ENCODE peak calls at places on chromosome 19, in eight cellular contexts. L, J, S, Y, C, P, E and Z are unnamed samples. For H3K4me1 and H3K27me3, the result is how much of the 10 kb centered on the place peaks cover.

GRCh38 chr19:47700934-47701716 is 12.1 kb upstream of the EHD2 start:
- DNase-seq in L (no peak), J (no peak), S (no peak), Y (no peak), C (no peak), P (no peak), E (no peak), Z (peak)

GRCh38 chr19:5269926-5270325 is 70.7 kb downstream of the PTPRS start:
- DNase-seq in L (peak), J (no peak), S (no peak), Y (no peak), C (no peak), P (no peak), E (no peak), Z (no peak)

GRCh38 chr19:5083547-5083965 is 114.6 kb downstream of the KDM4B start:
- DNase-seq in L (peak), J (no peak), S (no peak), Y (no peak), C (no peak), P (no peak), E (peak), Z (no peak)

GRCh38 chr19:15779756-15780476 is 7.5 kb upstream of the OR10H5 start:
- DNase-seq in L (peak), J (no peak), S (no peak), Y (peak), C (no peak), P (peak), E (peak), Z (no peak)

GRCh38 chr19:35451278-35452096 is 3.4 kb downstream of the FFAR2 start:
- DNase-seq in L (no peak), J (peak), S (no peak), Y (no peak), C (no peak), P (no peak), E (no peak), Z (no peak)

GRCh38 chr19:18417250-18418033 is 1.8 kb upstream of the SSBP4 start:
- DNase-seq in L (peak), J (peak), S (no peak), Y (peak), C (no peak), P (no peak), E (peak), Z (peak)

GRCh38 chr19:52142001-52142595 is 2.4 kb upstream of the ZNF616 start:
- DNase-seq in L (no peak), J (no peak), S (no peak), Y (no peak), C (no peak), P (no peak), E (no peak), Z (no peak)

GRCh38 chr19:28885965-28886364 is 327.0 kb downstream of the UQCRFS1 start:
- DNase-seq in L (no peak), J (no peak), S (no peak), Y (no peak), C (no peak), P (no peak), E (no peak), Z (no peak)

GRCh38 chr19:29015569-29015968 is 197.4 kb downstream of the UQCRFS1 start:
- DNase-seq in L (no peak), J (no peak), S (no peak), Y (no peak), C (no peak), P (no peak), E (no peak), Z (no peak)

GRCh38 chr19:2618611-2619010 is 83.9 kb downstream of the GNG7 start:
- DNase-seq in L (peak), J (peak), S (no peak), Y (peak), C (no peak), P (peak), E (no peak), Z (no peak)

GRCh38 chr19:41541990-41542584 is 33.9 kb upstream of the CEACAM21 start:
- DNase-seq in L (no peak), J (peak), S (no peak), Y (peak), C (no peak), P (peak), E (no peak), Z (no peak)

GRCh38 chr19:42469311-42470239 is 26.8 kb upstream of the CXCL17 start:
- DNase-seq in L (no peak), J (peak), S (no peak), Y (no peak), C (no peak), P (no peak), E (no peak), Z (no peak)

DNA sequence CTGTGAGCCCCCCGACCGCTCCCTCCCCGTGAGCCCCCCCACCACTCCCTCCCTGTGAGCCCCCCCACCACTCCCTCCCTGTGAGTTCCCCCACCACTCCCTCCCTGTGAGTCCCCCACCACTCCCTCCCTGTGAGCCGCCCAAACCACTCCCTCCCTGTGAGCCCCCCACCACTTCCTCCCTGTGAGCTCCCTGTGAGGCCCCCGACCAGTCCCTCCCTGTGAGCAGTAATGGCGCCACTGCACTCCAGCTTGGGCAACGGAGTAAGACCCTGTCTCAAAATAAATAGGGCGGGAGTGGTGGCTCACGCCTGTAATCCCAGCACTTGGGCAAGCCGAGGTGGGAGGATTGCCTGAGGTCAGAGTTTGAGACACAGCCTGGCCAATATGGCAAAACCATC is 9.9 kb downstream of the ABCA7 start:
- DNase-seq in L (no peak), J (no peak), S (no peak), Y (no peak), C (no peak), P (no peak), E (no peak), Z (no peak)
- H3K4me1 ChIP-seq in L (under half), J (under half), S (under half), Y (under half), C (under half), P (under half), E (under half), Z (under half)

GRCh38 chr19:55611983-55612645 is 6.7 kb downstream of the ZNF865 start:
- DNase-seq in L (no peak), J (no peak), S (no peak), Y (no peak), C (no peak), P (no peak), E (no peak), Z (no peak)

GRCh38 chr19:55613930-55614710 is 8.7 kb downstream of the ZNF865 start:
- DNase-seq in L (no peak), J (no peak), S (no peak), Y (no peak), C (no peak), P (no peak), E (no peak), Z (no peak)

GRCh38 chr19:55614711-55615552 is 9.4 kb downstream of the ZNF784 start:
- DNase-seq in L (no peak), J (no peak), S (no peak), Y (no peak), C (no peak), P (no peak), E (no peak), Z (no peak)

GRCh38 chr19:55611300-55611982 is 6.0 kb downstream of the ZNF865 start:
- DNase-seq in L (peak), J (no peak), S (no peak), Y (no peak), C (no peak), P (no peak), E (no peak), Z (no peak)

GRCh38 chr19:55613396-55613795 is 7.9 kb downstream of the ZNF865 start:
- DNase-seq in L (no peak), J (no peak), S (no peak), Y (no peak), C (no peak), P (no peak), E (no peak), Z (no peak)
- H3K27me3 ChIP-seq in L (under half), J (under half), S (under half), Y (under half), C (under half), P (under half), E (under half), Z (under half)

DNA sequence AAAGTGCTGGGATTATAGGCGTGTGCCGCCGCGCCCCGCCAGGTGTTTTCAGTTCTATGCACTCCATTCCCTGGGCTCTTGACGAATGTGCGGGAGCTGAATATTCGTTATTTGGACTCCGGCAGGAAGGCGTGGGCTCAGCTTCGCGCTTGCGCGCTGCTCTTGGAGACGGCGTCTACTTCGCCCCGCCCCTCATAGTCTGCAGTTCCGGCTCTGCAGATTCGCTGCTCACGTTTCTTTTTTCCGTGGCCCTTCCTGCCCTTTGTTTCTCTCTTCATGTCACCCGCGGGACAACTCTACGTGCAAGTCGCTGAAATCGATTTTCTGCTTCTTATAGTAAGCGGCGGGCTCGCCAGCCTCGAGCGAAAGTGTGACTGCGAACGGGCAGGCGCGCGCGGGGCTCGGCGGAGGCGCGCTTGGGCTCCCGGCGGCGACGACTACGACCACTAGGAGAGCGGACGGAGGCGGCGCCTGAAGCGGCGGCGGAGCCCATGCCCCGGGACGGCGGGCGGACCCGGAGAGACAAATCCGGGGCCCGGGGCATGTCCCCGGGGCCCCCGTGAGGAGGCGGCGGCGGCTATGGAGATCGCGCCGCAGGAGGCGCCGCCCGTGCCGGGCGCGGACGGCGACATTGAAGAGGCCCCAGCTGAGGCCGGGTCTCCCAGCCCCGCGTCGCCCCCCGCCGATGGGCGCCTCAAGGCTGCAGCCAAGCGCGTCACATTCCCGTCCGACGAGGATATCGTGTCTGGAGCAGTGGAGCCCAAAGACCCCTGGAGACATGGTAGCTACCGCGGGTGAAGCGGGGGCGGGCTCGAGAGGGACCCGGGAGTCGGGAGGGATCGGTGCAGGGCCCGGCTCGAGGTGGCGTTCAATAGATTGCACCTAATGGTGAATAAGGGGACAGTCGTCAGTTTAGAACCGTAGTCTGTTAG is at the start of gene PPP1R37:
- DNase-seq in L (peak), J (peak), S (peak), Y (peak), C (peak), P (peak), E (peak), Z (peak)
- H3K4me1 ChIP-seq in L (under half), J (under half), S (half or more), Y (under half), C (under half), P (half or more), E (under half), Z (under half)

GRCh38 chr19:50492303-50493052 is 15.8 kb upstream of the GARIN5A start:
- DNase-seq in L (peak), J (peak), S (no peak), Y (peak), C (no peak), P (no peak), E (peak), Z (no peak)

GRCh38 chr19:50490411-50490811 is 13.8 kb upstream of the GARIN5A start:
- DNase-seq in L (peak), J (no peak), S (no peak), Y (no peak), C (no peak), P (no peak), E (no peak), Z (no peak)

GRCh38 chr19:50493171-50493570 is 16.5 kb upstream of the GARIN5A start:
- DNase-seq in L (peak), J (no peak), S (no peak), Y (no peak), C (no peak), P (no peak), E (peak), Z (no peak)

GRCh38 chr19:50489461-50490011 is 12.9 kb upstream of the GARIN5A start:
- DNase-seq in L (peak), J (no peak), S (no peak), Y (peak), C (no peak), P (no peak), E (no peak), Z (no peak)

DNA sequence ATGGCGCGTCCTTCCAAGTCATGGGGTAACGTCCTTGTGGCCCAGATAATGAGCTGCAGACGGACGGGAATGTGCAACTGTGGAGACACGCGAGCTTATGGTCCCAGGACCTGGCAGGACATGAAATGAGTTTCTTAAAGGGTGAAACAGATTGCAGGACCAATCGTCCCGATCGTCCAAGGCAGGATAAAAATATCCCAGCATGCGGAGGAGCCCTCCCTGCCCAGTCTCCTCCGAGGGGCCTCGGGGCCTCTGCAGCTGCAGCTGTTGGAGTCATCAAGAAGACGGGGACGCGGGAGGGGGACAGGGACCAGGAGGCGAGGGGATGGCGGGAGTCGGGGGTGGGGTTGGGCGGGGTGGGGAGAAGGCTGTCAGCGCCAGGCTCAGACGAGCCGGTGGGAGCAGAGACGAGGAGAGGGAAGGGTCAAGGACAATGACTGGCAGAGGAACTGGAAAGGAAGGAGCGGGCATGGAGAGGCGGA is 14.4 kb upstream of the GARIN5A start:
- DNase-seq in L (peak), J (no peak), S (no peak), Y (no peak), C (no peak), P (no peak), E (no peak), Z (no peak)
- H3K27me3 ChIP-seq in L (under half), J (under half), S (under half), Y (under half), C (under half), P (under half), E (under half), Z (under half)

DNA sequence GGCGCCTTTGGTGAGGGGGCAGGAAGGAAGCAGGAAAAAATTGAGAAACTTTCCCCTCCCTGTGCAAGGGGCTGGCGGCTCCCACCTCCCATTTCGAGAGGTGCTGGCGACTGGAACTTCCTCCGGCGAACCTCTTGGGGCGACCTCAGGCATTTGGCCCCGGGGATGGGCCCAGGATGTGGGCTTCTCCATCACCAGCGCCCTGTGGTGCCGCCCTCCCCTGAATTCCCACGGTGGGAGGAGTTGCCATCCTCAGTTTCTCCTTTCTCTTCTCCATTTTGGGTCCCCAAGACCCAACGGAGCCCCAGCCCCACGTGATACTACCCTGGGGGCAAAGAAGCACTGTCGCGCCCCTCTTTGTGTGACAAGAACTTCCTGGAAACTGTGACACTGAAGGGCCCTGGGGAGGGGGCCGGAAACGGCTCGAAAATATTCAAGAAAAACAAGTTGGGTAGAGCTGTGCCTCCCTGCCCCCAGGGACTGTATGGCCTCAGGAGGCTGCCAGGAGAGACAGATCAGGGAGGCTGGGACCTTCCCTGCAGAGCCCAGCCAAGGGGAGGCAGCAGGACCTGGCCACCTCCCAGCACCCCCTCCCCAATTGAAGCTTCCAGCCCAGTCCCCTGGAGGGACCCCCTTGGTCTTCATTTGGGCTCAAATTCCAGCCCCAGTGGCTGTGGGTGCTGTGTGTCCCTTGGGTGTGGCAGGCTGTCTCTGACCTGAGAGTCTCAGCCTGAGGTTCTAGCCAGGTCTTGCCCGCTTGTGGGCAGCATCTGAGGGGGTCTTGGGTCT is 16.2 kb upstream of the AP1M2 start:
- DNase-seq in L (peak), J (peak), S (peak), Y (peak), C (no peak), P (peak), E (peak), Z (no peak)
- H3K4me1 ChIP-seq in L (under half), J (under half), S (under half), Y (under half), C (under half), P (under half), E (under half), Z (under half)

DNA sequence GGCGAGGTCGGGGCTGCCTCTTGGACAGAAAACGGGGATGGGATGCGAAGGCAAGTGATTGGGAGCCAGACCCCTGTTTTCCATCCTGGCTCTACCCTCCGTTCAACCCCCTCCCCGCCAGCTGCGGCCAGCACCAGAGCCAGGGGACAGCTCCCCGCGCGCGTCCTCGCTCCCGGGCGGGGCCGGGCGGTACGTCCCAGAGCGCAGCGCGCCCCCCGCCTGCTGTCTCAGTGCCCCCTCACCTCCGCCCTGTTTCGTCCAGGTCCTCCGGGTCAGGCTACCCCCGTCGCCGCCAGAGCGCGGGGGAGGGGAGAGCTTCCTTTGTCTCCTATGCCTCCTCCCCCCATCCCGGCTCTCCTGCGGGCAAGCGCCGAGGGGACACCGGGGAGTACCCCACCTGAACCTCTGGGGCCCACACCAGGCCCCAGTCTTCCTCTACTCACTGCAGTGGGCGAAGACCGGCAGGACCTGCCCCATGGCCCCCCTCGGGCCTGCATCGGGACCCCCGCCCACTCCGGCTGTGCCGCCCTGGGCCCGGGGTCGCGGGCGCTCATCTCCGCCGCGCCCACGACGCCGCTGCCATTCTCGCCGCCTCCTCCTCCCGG is 396 bp downstream of the RTN2 start:
- DNase-seq in L (peak), J (peak), S (no peak), Y (no peak), C (no peak), P (no peak), E (peak), Z (no peak)
- H3K27me3 ChIP-seq in L (under half), J (under half), S (under half), Y (under half), C (under half), P (under half), E (under half), Z (under half)

GRCh38 chr19:37935341-37935740 is 28.3 kb downstream of the SIPA1L3 start:
- DNase-seq in L (no peak), J (no peak), S (no peak), Y (no peak), C (no peak), P (no peak), E (no peak), Z (no peak)

GRCh38 chr19:37930416-37930815 is 23.4 kb downstream of the SIPA1L3 start:
- DNase-seq in L (no peak), J (no peak), S (no peak), Y (peak), C (no peak), P (peak), E (no peak), Z (no peak)

GRCh38 chr19:37931941-37932655 is 25.1 kb downstream of the SIPA1L3 start:
- DNase-seq in L (peak), J (no peak), S (no peak), Y (peak), C (peak), P (peak), E (peak), Z (peak)

GRCh38 chr19:37933965-37934364 is 27.0 kb downstream of the SIPA1L3 start:
- DNase-seq in L (peak), J (no peak), S (no peak), Y (no peak), C (no peak), P (peak), E (no peak), Z (no peak)

DNA sequence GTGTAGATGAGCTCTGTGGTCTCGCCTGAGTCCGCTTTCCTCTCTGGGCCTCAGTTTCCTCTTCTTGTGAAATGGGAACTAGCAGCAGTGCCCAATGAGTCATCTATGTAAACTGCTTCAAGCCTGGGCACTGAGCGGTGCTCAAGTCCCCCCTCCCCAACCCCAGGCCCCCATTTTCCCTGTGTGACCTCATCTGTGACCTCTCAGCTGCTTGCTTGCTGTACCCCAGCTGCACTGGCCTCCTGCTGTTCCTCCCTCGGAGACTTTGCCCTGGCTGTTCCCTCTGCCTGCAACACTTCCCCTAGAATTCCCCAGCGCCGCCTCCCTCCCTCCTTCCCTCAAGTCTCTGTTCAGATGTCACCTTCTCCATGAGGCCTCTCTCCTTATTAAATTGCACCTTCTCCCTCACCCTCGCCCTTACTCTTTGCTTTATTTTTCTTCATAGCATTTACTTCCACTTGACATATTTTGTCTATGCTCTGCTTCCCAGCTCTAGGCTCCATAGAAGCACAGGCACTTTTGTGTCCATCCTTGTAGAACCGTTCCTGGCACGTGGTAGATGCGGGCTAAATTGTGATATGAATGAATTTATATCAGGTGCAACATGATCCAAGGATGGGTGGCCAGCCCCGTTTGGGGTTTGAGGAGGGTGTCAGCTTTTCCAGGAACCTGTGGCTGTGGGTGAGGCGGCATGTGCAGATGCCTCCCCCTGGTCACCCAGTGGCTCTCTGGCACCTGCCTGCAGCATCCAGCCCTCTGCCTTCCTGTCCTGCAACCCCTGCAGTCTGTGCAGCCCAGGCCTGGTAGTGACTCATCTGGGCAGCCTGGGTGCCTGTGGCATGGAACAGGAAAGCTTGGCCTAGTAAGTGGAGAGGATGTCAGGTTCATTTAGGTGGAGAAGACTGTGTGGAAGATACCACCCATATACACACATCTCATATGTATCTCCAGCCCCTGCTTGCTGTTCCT is 26.3 kb downstream of the SIPA1L3 start:
- DNase-seq in L (peak), J (no peak), S (no peak), Y (no peak), C (no peak), P (peak), E (no peak), Z (peak)
- H3K4me1 ChIP-seq in L (under half), J (under half), S (under half), Y (under half), C (under half), P (half or more), E (under half), Z (under half)